ENCODE peak calls at places on chromosomes 5 and 9, in nine cellular contexts. D is body of pancreas; N is fibroblast of lung; E is lower lobe of right lung; Z is CD8-positive, alpha-beta T cell; G is ovary; A is thyroid gland; F is HCT116; L is hepatocyte. P is an unnamed sample.
A peak's percentile ranks its signal among the peaks of the same experiment; 100 is the strongest.

GRCh38 chr5:132313961-132314432 is 19.8 kb downstream of the SLC22A4 start:
- DNase-seq in D (no peak), N (no peak), E (no peak), Z (no peak), G (no peak), A (no peak), F (no peak), L (no peak), P (no peak)

GRCh38 chr9:134829356-134829937 is 51.2 kb upstream of the FCN2 start:
- DNase-seq in D (no peak), N (no peak), E (no peak), Z (no peak), G (no peak), A (no peak), F (no peak), L (no peak), P (no peak)

GRCh38 chr5:73363911-73364730 is 84.5 kb downstream of the FOXD1 start:
- DNase-seq in D (no peak), N (peak; percentile 86), E (no peak), Z (no peak), G (no peak), A (no peak), F (no peak), L (peak; percentile 19), P (no peak)

GRCh38 chr5:175861337-175862130 is 9.8 kb upstream of the CPLX2 start:
- DNase-seq in D (no peak), N (no peak), E (no peak), Z (no peak), G (no peak), A (peak; percentile 6), F (peak; percentile 98), L (no peak), P (no peak)

GRCh38 chr5:125302577-125302976 is 556.1 kb upstream of the ZNF608 start:
- DNase-seq in D (no peak), N (no peak), E (no peak), Z (no peak), G (no peak), A (no peak), F (no peak), L (no peak), P (no peak)

GRCh38 chr5:123452401-123452800 is 29.2 kb upstream of the CEP120 start:
- DNase-seq in D (no peak), N (no peak), E (no peak), Z (no peak), G (no peak), A (no peak), F (no peak), L (no peak), P (no peak)

GRCh38 chr9:89330513-89330912 is 12.2 kb downstream of the SECISBP2 start:
- DNase-seq in D (no peak), N (no peak), E (no peak), Z (no peak), G (no peak), A (no peak), F (no peak), L (no peak), P (no peak)

GRCh38 chr9:88922091-88922490 is 69.2 kb upstream of the S1PR3 start:
- DNase-seq in D (no peak), N (no peak), E (no peak), Z (peak; percentile 33), G (no peak), A (no peak), F (no peak), L (no peak), P (no peak)

GRCh38 chr9:122131401-122131921 is 28.1 kb downstream of the NDUFA8 start:
- DNase-seq in D (no peak), N (no peak), E (no peak), Z (no peak), G (no peak), A (peak; percentile 12), F (no peak), L (peak; percentile 64), P (no peak)

GRCh38 chr5:95723632-95724369 is 7.3 kb upstream of the RHOBTB3 start:
- DNase-seq in D (peak; percentile 48), N (no peak), E (no peak), Z (no peak), G (no peak), A (no peak), F (no peak), L (no peak), P (no peak)

GRCh38 chr5:134489227-134489944 is 36.1 kb upstream of the JADE2 start:
- DNase-seq in D (no peak), N (no peak), E (no peak), Z (no peak), G (no peak), A (no peak), F (no peak), L (no peak), P (no peak)

GRCh38 chr5:155147222-155147621 is 133.7 kb downstream of the KIF4B start:
- DNase-seq in D (no peak), N (peak; percentile 3), E (no peak), Z (no peak), G (no peak), A (no peak), F (no peak), L (peak; percentile 14), P (no peak)

GRCh38 chr5:83145241-83145640 is 67.9 kb downstream of the XRCC4 start:
- DNase-seq in D (no peak), N (peak; percentile 45), E (no peak), Z (no peak), G (no peak), A (no peak), F (no peak), L (peak; percentile 4), P (no peak)

GRCh38 chr5:137442660-137443059 is 56.5 kb downstream of the SPOCK1 start:
- DNase-seq in D (no peak), N (no peak), E (no peak), Z (no peak), G (no peak), A (no peak), F (no peak), L (no peak), P (no peak)

GRCh38 chr5:168899264-168899663 is 320.1 kb upstream of the PANK3 start:
- DNase-seq in D (no peak), N (no peak), E (no peak), Z (no peak), G (no peak), A (no peak), F (no peak), L (no peak), P (no peak)

GRCh38 chr5:171639966-171640365 is 145.7 kb upstream of the SMIM23 start:
- DNase-seq in D (no peak), N (no peak), E (no peak), Z (no peak), G (no peak), A (no peak), F (no peak), L (no peak), P (no peak)

DNA sequence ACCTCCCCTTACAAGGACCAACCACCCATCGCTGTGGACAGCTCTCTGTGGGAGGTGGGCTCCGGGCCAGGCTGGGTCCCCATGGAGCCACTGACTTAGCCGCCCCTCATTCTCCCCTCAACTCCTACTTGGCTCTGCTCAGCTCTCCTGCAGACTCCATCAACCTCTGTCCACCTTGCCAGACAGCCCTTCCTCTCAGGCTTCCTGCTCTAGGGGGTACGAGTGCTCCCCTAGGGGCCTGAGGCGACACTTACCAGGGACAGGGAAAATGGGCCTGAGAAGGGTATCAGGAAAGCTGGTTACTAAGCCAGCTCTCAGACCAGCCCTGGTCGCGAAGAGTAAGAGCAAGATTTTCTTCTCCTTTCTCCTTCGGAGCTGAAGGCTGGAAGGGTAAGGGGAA is 43.9 kb downstream of the SHB start:
- DNase-seq in D (no peak), N (no peak), E (no peak), Z (no peak), G (no peak), A (no peak), F (no peak), L (no peak), P (no peak)
- H3K27ac ChIP-seq in D (peak overlapping the region; percentile 70), N (peak overlapping the region; percentile 89), E (peak overlapping the region; percentile 77), Z (no peak overlapping the region), G (peak overlapping the region; percentile 48), A (peak overlapping the region; percentile 73), F (peak overlapping the region; percentile 67), L (peak overlapping the region; percentile 78), P (peak overlapping the region; percentile 79)

GRCh38 chr9:125361837-125362531 is 100.4 kb downstream of the GAPVD1 start:
- DNase-seq in D (no peak), N (peak; percentile 47), E (no peak), Z (no peak), G (no peak), A (no peak), F (peak; percentile 10), L (peak; percentile 25), P (no peak)

GRCh38 chr9:125370786-125371185 is 109.2 kb downstream of the GAPVD1 start:
- DNase-seq in D (no peak), N (no peak), E (no peak), Z (no peak), G (no peak), A (no peak), F (no peak), L (no peak), P (no peak)

GRCh38 chr9:125372441-125373226 is 111.0 kb downstream of the GAPVD1 start:
- DNase-seq in D (no peak), N (no peak), E (no peak), Z (no peak), G (no peak), A (no peak), F (no peak), L (no peak), P (no peak)

DNA sequence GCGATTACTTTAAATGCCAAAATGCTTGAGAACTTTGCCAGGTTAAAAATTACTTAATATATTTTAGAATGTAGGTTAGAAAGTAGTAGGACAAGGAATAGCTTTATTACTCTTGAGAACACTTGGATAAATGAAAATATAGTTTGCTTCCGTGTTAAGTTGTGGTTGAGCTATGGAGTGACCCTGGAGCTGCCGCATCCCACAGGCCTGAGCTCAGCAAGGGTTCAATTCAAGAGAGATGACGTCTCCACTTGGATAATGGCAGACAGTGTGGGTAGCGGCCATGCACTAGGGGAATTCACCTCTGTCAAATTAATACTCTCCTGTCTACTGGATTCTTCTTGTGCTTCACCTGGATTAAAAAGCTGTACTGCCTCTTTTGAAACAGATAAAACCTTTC is 105.0 kb downstream of the GAPVD1 start:
- DNase-seq in D (no peak), N (no peak), E (no peak), Z (no peak), G (no peak), A (no peak), F (no peak), L (no peak), P (no peak)
- H3K27ac ChIP-seq in D (no peak overlapping the region), N (no peak overlapping the region), E (no peak overlapping the region), Z (no peak overlapping the region), G (no peak overlapping the region), A (no peak overlapping the region), F (no peak overlapping the region), L (no peak overlapping the region), P (no peak overlapping the region)

DNA sequence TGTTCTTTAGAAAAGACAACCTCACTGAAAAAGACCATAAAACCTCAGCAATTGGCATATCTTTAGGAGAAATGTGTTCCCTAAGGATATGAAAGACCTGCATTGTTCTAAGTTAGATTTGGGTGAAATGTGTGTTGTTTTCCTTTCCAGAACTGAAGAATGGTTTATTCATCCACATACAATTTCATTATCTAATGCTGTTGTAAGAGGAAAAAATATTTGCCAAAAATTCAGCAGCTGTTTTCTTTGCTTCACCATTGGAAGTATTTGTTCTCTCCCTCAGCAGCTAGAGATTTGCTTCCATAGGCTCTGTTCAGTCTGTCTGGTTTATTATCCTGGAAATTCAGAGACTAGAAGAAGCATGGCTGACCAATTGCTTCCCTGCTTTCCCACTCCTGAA is 150.9 kb downstream of the ISOC1 start:
- DNase-seq in D (no peak), N (peak; percentile 8), E (no peak), Z (no peak), G (no peak), A (no peak), F (no peak), L (no peak), P (no peak)
- H3K27ac ChIP-seq in D (no peak overlapping the region), N (no peak overlapping the region), E (no peak overlapping the region), Z (no peak overlapping the region), G (no peak overlapping the region), A (no peak overlapping the region), F (no peak overlapping the region), L (no peak overlapping the region), P (peak overlapping the region; percentile 92)

GRCh38 chr9:33161589-33162132 is 5.5 kb downstream of the B4GALT1 start:
- DNase-seq in D (peak; percentile 49), N (no peak), E (no peak), Z (no peak), G (no peak), A (peak; percentile 94), F (peak; percentile 78), L (peak; percentile 53), P (no peak)
- H3K27ac ChIP-seq in D (peak overlapping the region; percentile 82), N (peak overlapping the region; percentile 92), E (peak overlapping the region; percentile 97), Z (no peak overlapping the region), G (peak overlapping the region; percentile 95), A (peak overlapping the region; percentile 99), F (peak overlapping the region; percentile 87), L (peak overlapping the region; percentile 97), P (peak overlapping the region; percentile 27)

P was measured in substantia nigra.